ENCODE peak calls at places on chromosomes 16 and 17, in nine cellular contexts. S is effector memory CD4-positive, alpha-beta T cell; H is IMR-90; E is cardiac muscle cell; G is tibial nerve; K is neural progenitor cell; J is right lobe of liver; A is tibial artery; F is psoas muscle. X is an unnamed sample. For H3K27me3, the result is how much of the 10 kb centered on the place peaks cover.

GRCh38 chr16:57271063-57271345 is 13.5 kb downstream of the PLLP start:
- DNase-seq in S (no peak), H (no peak), E (no peak), G (no peak), K (no peak), J (no peak), A (no peak), F (no peak), X (no peak)

GRCh38 chr17:64679710-64680216 is 17.7 kb upstream of the SMURF2 start:
- DNase-seq in S (no peak), H (peak), E (no peak), G (no peak), K (no peak), J (no peak), A (peak), F (peak), X (no peak)

GRCh38 chr17:53150101-53150698 is 672.5 kb upstream of the KIF2B start:
- DNase-seq in S (no peak), H (no peak), E (peak), G (no peak), K (peak), J (no peak), A (no peak), F (no peak), X (peak)

GRCh38 chr17:78986048-78986648 is 6.4 kb upstream of the LGALS3BP start:
- DNase-seq in S (no peak), H (peak), E (no peak), G (no peak), K (no peak), J (no peak), A (no peak), F (no peak), X (no peak)

GRCh38 chr17:42424991-42425610 is 2.0 kb upstream of the CAVIN1 start:
- DNase-seq in S (no peak), H (peak), E (no peak), G (no peak), K (no peak), J (no peak), A (no peak), F (no peak), X (no peak)

GRCh38 chr17:80097307-80097630 is 4.1 kb upstream of the GAA start:
- DNase-seq in S (no peak), H (no peak), E (no peak), G (no peak), K (no peak), J (no peak), A (no peak), F (no peak), X (peak)

GRCh38 chr17:32523827-32524552 is 37.2 kb downstream of the CDK5R1 start:
- DNase-seq in S (no peak), H (no peak), E (no peak), G (no peak), K (no peak), J (no peak), A (no peak), F (no peak), X (no peak)

GRCh38 chr16:72783716-72784320 is 264.1 kb downstream of the ZFHX3 start:
- DNase-seq in S (no peak), H (peak), E (no peak), G (no peak), K (no peak), J (no peak), A (no peak), F (no peak), X (no peak)

GRCh38 chr16:11797957-11798299 is 870 bp upstream of the ZC3H7A start:
- DNase-seq in S (no peak), H (no peak), E (no peak), G (no peak), K (no peak), J (no peak), A (no peak), F (no peak), X (no peak)

GRCh38 chr16:84526794-84527485 is 22.5 kb upstream of the MEAK7 start:
- DNase-seq in S (no peak), H (peak), E (no peak), G (no peak), K (peak), J (no peak), A (peak), F (peak), X (peak)

GRCh38 chr16:84052071-84052622 is 9.6 kb upstream of the SLC38A8 start:
- DNase-seq in S (no peak), H (no peak), E (no peak), G (no peak), K (no peak), J (no peak), A (no peak), F (no peak), X (no peak)

GRCh38 chr17:6052926-6053325 is 17.3 kb upstream of the WSCD1 start:
- DNase-seq in S (no peak), H (no peak), E (no peak), G (no peak), K (no peak), J (no peak), A (no peak), F (no peak), X (no peak)

GRCh38 chr17:17681744-17682292 is 560 bp downstream of the RAI1 start:
- DNase-seq in S (no peak), H (no peak), E (no peak), G (no peak), K (peak), J (peak), A (no peak), F (peak), X (peak)

GRCh38 chr16:76932541-76933211 is 258.3 kb upstream of the MON1B start:
- DNase-seq in S (no peak), H (peak), E (no peak), G (no peak), K (no peak), J (no peak), A (no peak), F (no peak), X (no peak)

GRCh38 chr16:52526429-52526828 is 20.5 kb downstream of the TOX3 start:
- DNase-seq in S (no peak), H (no peak), E (no peak), G (no peak), K (peak), J (no peak), A (no peak), F (no peak), X (no peak)

GRCh38 chr16:70018254-70018653 is 67.1 kb downstream of the CLEC18A start:
- DNase-seq in S (peak), H (peak), E (peak), G (no peak), K (peak), J (no peak), A (no peak), F (no peak), X (peak)

GRCh38 chr16:9199312-9199711 is 107.9 kb downstream of the HAPSTR1 start:
- DNase-seq in S (no peak), H (no peak), E (no peak), G (no peak), K (no peak), J (no peak), A (no peak), F (peak), X (no peak)

GRCh38 chr17:21072623-21073278 is 29.9 kb upstream of the USP22 start:
- DNase-seq in S (no peak), H (no peak), E (no peak), G (no peak), K (no peak), J (no peak), A (no peak), F (no peak), X (peak)

GRCh38 chr17:161481-161880 is 20.0 kb downstream of the DOC2B start:
- DNase-seq in S (no peak), H (no peak), E (no peak), G (no peak), K (no peak), J (peak), A (no peak), F (no peak), X (no peak)

DNA sequence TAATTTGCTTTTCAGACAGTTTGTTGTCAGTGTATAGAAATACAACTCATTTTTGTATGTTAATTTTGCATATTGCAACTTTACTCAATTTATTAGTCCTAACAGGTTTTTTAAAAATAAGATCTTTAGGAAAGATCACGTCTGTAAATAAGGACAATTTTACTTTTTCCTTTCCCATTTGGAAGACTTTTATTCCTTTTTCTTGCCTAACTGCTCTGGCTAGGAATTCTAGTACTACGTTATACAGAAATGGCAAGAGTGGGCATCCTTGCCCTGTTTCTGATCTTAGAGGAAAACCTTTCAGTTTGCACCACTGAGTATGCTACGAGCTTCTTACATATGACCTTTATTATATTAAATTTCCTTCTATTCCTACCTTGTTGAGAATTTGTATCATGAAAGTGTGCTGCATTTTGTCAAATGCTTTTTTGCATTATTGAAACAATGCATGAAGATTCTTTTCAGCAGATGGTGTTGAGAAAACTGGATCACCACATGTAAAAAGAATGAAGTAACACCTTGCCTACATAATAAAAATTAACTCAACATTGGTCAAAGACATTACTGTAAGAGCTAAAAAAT is 113.4 kb downstream of the BRIP1 start:
- DNase-seq in S (no peak), H (no peak), E (no peak), G (no peak), K (no peak), J (no peak), A (no peak), F (no peak), X (no peak)
- H3K27ac ChIP-seq in S (no peak), H (no peak), E (no peak), G (no peak), K (no peak), J (no peak), A (no peak), F (no peak), X (no peak)

DNA sequence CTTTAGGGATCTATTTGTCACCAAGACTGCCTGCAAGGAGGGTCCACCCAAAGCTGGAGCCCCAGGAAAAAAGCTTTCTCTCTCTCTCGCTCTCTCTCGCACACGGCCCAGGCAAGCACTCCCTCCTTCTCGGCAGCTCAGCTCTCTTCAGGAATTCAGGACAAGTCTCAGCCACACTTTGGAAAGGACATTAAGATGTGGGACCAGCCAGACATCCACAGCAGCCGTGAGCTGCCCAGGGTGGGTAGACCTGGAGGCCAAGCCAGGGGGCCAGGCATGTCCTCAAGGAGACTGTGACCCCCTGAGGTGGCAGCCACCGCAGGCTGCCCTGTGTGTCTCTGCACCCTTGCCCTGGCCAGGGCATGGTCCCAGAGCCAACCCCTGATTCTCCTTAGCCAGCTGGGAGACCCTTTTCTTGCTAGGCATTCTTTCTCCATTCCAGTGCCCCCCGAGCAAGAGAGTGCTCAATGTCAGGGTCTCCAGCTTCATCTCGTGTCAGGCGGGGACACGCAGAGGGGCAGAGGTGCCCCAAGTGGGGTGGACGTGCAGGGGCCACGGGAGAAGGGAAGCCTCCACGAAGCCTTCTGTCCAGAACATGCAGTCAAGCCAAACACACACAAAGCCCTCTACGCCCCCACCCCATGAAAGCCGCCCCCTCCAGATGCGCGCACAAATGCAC is 1.0 kb downstream of the GPR139 start:
- DNase-seq in S (no peak), H (no peak), E (no peak), G (no peak), K (peak), J (no peak), A (no peak), F (no peak), X (no peak)
- H3K27me3 ChIP-seq in S (under half), H (under half), E (half or more), G (under half), K (half or more), J (under half), A (under half), F (under half), X (half or more)

GRCh38 chr17:61160789-61161440 is 238.7 kb upstream of the TBX2 start:
- DNase-seq in S (no peak), H (no peak), E (no peak), G (no peak), K (no peak), J (no peak), A (no peak), F (no peak), X (no peak)

GRCh38 chr17:61161615-61162134 is 238.0 kb upstream of the TBX2 start:
- DNase-seq in S (no peak), H (peak), E (no peak), G (no peak), K (no peak), J (no peak), A (no peak), F (no peak), X (no peak)

GRCh38 chr17:61167050-61167449 is 232.6 kb upstream of the TBX2 start:
- DNase-seq in S (no peak), H (no peak), E (no peak), G (no peak), K (no peak), J (no peak), A (no peak), F (no peak), X (no peak)

GRCh38 chr17:61168506-61168905 is 231.1 kb upstream of the TBX2 start:
- DNase-seq in S (no peak), H (peak), E (no peak), G (no peak), K (no peak), J (no peak), A (no peak), F (no peak), X (no peak)

GRCh38 chr17:61164517-61164916 is 235.1 kb upstream of the TBX2 start:
- DNase-seq in S (no peak), H (no peak), E (no peak), G (no peak), K (no peak), J (no peak), A (no peak), F (no peak), X (no peak)
- H3K27ac ChIP-seq in S (no peak), H (no peak), E (no peak), G (no peak), K (no peak), J (no peak), A (no peak), F (no peak), X (no peak)

DNA sequence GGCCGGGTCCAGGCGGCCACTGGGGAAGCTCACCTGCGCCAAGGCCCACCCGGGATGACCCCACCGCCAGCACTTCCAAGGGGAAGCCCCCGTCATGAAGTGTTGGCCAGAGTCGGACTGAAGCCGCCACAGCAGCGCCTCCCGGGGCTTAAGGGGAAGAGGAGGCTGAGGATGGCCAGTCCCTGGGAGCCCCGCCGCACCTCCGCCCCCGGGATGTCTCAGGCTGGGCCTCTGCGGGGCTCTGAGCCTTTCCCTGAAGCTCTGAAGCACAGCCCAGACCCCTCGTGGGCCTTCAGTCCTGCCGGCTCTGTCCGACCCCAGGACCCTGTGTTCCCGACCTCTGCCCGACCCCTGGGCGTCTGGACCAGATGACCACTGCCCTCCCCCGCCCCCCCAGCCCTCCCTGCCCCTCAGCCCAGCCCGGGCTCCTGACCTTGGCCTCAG is 42.8 kb upstream of the ACSF3 start:
- DNase-seq in S (no peak), H (no peak), E (no peak), G (no peak), K (no peak), J (no peak), A (no peak), F (no peak), X (no peak)
- H3K27me3 ChIP-seq in S (under half), H (under half), E (under half), G (half or more), K (under half), J (under half), A (half or more), F (half or more), X (under half)

X was measured in WERI-Rb-1.